ENCODE peak calls at places on chromosome 6, in nine cellular contexts. T is Calu3, E is GM23338, B is GM13977, D is GM12865, C is PC-9, U is endothelial cell, V is upper lobe of right lung, F is GM10248. P is an unnamed sample.

GRCh38 chr6:167937948-167938911 is 59.2 kb upstream of the KIF25 start:
- DNase-seq in T (no peak), E (peak), B (no peak), D (no peak), C (no peak), U (no peak), V (no peak), F (no peak), P (no peak)

GRCh38 chr6:150078788-150079187 is 9.9 kb upstream of the ULBP3 start:
- DNase-seq in T (no peak), E (no peak), B (no peak), D (no peak), C (peak), U (no peak), V (no peak), F (no peak), P (no peak)

GRCh38 chr6:17971128-17972073 is 16.0 kb downstream of the KIF13A start:
- DNase-seq in T (no peak), E (no peak), B (no peak), D (no peak), C (peak), U (no peak), V (no peak), F (no peak), P (no peak)

GRCh38 chr6:89050155-89050554 is 30.4 kb upstream of the PNRC1 start:
- DNase-seq in T (no peak), E (no peak), B (no peak), D (no peak), C (no peak), U (no peak), V (no peak), F (no peak), P (no peak)

GRCh38 chr6:89492025-89492640 is 59.2 kb downstream of the ANKRD6 start:
- DNase-seq in T (no peak), E (peak), B (no peak), D (no peak), C (no peak), U (no peak), V (no peak), F (no peak), P (no peak)

GRCh38 chr6:168123165-168123911 is 44.3 kb upstream of the FRMD1 start:
- DNase-seq in T (no peak), E (no peak), B (peak), D (no peak), C (no peak), U (no peak), V (no peak), F (no peak), P (no peak)

GRCh38 chr6:117482240-117483003 is at the start of gene DCBLD1:
- DNase-seq in T (peak), E (peak), B (peak), D (peak), C (peak), U (peak), V (peak), F (peak), P (peak)

GRCh38 chr6:134551245-134551960 is 233.5 kb upstream of the SGK1 start:
- DNase-seq in T (no peak), E (no peak), B (no peak), D (no peak), C (no peak), U (no peak), V (no peak), F (no peak), P (no peak)

GRCh38 chr6:160188773-160189172 is 67.2 kb downstream of the SLC22A1 start:
- DNase-seq in T (no peak), E (no peak), B (no peak), D (no peak), C (no peak), U (no peak), V (no peak), F (no peak), P (no peak)

GRCh38 chr6:84417261-84417660 is 189.8 kb upstream of the CEP162 start:
- DNase-seq in T (no peak), E (no peak), B (no peak), D (no peak), C (no peak), U (no peak), V (no peak), F (no peak), P (no peak)

GRCh38 chr6:148761532-148761951 is 14.7 kb downstream of the UST start:
- DNase-seq in T (no peak), E (no peak), B (no peak), D (no peak), C (peak), U (no peak), V (peak), F (no peak), P (peak)

GRCh38 chr6:126056355-126057004 is 70.1 kb downstream of the TRMT11 start:
- DNase-seq in T (no peak), E (peak), B (no peak), D (no peak), C (no peak), U (no peak), V (no peak), F (no peak), P (no peak)

GRCh38 chr6:29992792-29993191 is 50.5 kb downstream of the HLA-A start:
- DNase-seq in T (no peak), E (no peak), B (no peak), D (no peak), C (no peak), U (no peak), V (no peak), F (no peak), P (no peak)

GRCh38 chr6:90375681-90376439 is 79.2 kb upstream of the BACH2 start:
- DNase-seq in T (no peak), E (no peak), B (no peak), D (no peak), C (no peak), U (no peak), V (no peak), F (no peak), P (no peak)

GRCh38 chr6:166553563-166554271 is 32.8 kb downstream of the RAMACL start:
- DNase-seq in T (no peak), E (no peak), B (no peak), D (no peak), C (no peak), U (no peak), V (no peak), F (no peak), P (no peak)

DNA sequence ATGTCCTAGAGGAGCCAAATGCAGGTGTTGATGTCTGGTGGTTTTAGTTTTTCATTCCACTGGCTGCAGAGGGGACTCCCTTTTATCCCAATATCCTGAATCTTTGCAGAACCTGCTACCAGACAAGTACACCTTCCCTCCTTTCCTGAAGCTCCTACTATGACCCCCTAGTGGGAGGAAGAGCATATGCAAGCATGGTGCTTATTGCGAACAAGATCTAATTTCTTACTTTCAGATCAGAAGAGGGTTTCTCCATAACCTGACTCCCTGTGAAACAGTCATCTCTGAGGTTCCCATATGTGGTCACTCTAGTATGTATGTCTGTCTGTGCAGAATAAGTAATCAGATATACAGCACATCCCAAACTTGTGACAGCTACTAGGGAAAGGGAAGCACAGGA is 277.2 kb downstream of the ARHGAP18 start:
- DNase-seq in T (no peak), E (peak), B (no peak), D (no peak), C (no peak), U (no peak), V (no peak), F (no peak), P (no peak)
- TF ChIP-seq CTCF in T (peak), E (peak), B (peak), D (peak), C (peak), U (no peak), V (no peak), F (no peak), P (no peak)

GRCh38 chr6:47690791-47691190 is 7.6 kb upstream of the ADGRF4 start:
- DNase-seq in T (no peak), E (no peak), B (no peak), D (no peak), C (no peak), U (no peak), V (no peak), F (no peak), P (no peak)

GRCh38 chr6:47687432-47687831 is 10.9 kb upstream of the ADGRF4 start:
- DNase-seq in T (no peak), E (no peak), B (no peak), D (no peak), C (no peak), U (no peak), V (no peak), F (no peak), P (no peak)

GRCh38 chr6:47690209-47690608 is 8.2 kb upstream of the ADGRF4 start:
- DNase-seq in T (no peak), E (peak), B (no peak), D (no peak), C (no peak), U (no peak), V (no peak), F (no peak), P (no peak)
- TF ChIP-seq CTCF in T (no peak), E (no peak), B (no peak), D (no peak), C (peak), U (no peak), V (no peak), F (no peak), P (no peak)

GRCh38 chr6:110683236-110683635 is 132.0 kb downstream of the CDK19 start:
- DNase-seq in T (no peak), E (no peak), B (no peak), D (no peak), C (no peak), U (no peak), V (no peak), F (no peak), P (no peak)

GRCh38 chr6:110687326-110687725 is 127.9 kb downstream of the CDK19 start:
- DNase-seq in T (no peak), E (no peak), B (no peak), D (no peak), C (no peak), U (no peak), V (no peak), F (no peak), P (no peak)

GRCh38 chr6:110682460-110682853 is 132.8 kb downstream of the CDK19 start:
- DNase-seq in T (peak), E (peak), B (peak), D (peak), C (peak), U (peak), V (no peak), F (peak), P (peak)

DNA sequence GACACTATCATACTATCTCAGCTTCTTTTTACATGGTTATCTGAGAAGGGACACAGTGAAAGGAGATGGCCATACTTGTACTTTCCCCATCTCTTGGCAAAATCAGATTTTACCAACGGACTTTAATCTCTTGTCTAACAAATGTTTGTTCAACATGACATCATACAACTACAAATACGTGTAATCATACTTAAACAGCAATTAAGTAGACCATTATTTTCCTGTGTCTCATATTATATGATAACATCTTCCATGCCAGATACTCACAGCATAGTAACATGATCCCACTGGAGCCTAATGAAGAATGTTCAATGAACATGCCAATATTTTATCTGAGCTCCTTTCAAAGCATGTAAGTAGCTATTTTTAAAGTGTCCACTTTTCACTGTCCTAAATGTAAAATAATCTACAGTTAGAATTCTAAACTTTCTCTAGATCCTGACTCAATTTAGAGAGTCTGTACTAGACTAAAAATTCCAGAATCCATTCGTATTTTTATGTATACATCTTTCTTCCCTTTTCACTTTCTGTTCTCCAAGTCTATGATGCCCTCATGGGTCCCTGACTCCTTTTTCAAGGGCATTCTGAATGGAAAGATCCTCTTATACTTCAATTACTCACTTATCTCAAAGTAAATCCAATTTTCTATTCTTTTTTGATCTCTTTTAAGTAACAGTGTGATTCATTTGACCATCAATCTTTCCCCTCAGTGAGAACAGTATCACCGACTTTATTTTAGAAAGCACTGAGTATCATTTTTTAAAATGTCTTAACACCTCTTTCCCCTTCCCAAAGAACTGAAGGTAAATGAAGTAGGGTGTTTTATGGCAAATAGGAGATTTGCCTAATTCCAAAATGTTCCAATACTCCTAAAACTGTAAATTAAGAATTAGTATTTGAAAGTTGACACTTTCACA is 133.5 kb downstream of the CDK19 start:
- DNase-seq in T (no peak), E (no peak), B (no peak), D (no peak), C (no peak), U (no peak), V (no peak), F (no peak), P (no peak)
- TF ChIP-seq CTCF in T (no peak), E (no peak), B (no peak), D (no peak), C (no peak), U (no peak), V (no peak), F (no peak), P (no peak)

GRCh38 chr6:75568100-75568499 is 33.6 kb upstream of the SENP6 start:
- DNase-seq in T (no peak), E (no peak), B (no peak), D (no peak), C (no peak), U (no peak), V (no peak), F (no peak), P (no peak)
- TF ChIP-seq CTCF in T (no peak), E (no peak), B (no peak), D (no peak), C (no peak), U (no peak), V (no peak), F (no peak), P (no peak)

GRCh38 chr6:15922510-15923307 is 206.2 kb upstream of the MYLIP start:
- DNase-seq in T (no peak), E (no peak), B (no peak), D (no peak), C (no peak), U (no peak), V (no peak), F (no peak), P (no peak)

GRCh38 chr6:15927531-15928230 is 201.2 kb upstream of the MYLIP start:
- DNase-seq in T (no peak), E (no peak), B (no peak), D (no peak), C (no peak), U (no peak), V (no peak), F (no peak), P (no peak)

GRCh38 chr6:15926256-15926655 is 202.6 kb upstream of the MYLIP start:
- DNase-seq in T (no peak), E (no peak), B (no peak), D (no peak), C (no peak), U (no peak), V (no peak), F (no peak), P (no peak)

GRCh38 chr6:15921243-15921642 is 207.6 kb upstream of the MYLIP start:
- DNase-seq in T (no peak), E (no peak), B (no peak), D (no peak), C (no peak), U (no peak), V (no peak), F (no peak), P (no peak)

DNA sequence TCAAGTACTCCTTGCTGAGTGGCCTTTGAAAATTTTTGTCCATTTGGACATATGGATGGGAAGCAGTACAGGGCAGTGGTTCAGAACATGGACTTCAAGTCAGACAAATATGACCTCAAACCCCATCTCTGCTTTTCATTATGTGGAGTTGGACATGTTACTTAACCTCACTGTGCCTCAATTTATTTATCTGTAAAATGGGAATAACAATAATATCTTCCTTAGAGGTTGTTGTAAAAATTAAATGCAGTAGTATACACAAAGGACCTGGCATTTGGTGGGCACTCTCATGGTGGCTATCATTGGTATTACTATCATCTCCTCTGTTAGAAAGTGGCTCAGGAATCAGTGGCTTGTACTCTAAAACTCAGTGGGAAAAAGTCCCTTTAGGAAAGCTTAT is 204.0 kb upstream of the MYLIP start:
- DNase-seq in T (no peak), E (no peak), B (no peak), D (no peak), C (no peak), U (no peak), V (no peak), F (no peak), P (no peak)
- TF ChIP-seq CTCF in T (no peak), E (no peak), B (no peak), D (no peak), C (no peak), U (no peak), V (no peak), F (no peak), P (no peak)

DNA sequence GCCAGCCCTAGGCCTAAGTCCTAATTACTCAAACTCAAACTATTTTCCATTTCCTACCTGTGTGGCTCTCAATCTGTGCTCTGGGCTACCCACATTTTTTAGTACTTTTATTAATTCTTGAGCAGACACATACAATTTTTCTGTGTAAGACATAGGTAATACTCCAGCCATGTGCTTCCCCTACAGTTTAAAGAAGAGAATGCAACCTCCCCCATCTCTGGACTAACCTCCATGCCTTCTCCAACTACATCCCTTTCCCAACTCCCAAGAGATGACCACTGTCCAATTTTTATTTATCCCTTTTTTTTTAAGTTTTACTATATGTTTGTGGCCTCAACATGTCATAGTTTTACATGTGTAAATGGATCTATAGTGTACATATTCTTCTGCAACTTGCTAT is 5.8 kb downstream of the HMGN4 start:
- DNase-seq in T (no peak), E (no peak), B (no peak), D (peak), C (no peak), U (no peak), V (no peak), F (no peak), P (no peak)
- TF ChIP-seq CTCF in T (peak), E (peak), B (peak), D (peak), C (peak), U (no peak), V (peak), F (peak), P (peak)

DNA sequence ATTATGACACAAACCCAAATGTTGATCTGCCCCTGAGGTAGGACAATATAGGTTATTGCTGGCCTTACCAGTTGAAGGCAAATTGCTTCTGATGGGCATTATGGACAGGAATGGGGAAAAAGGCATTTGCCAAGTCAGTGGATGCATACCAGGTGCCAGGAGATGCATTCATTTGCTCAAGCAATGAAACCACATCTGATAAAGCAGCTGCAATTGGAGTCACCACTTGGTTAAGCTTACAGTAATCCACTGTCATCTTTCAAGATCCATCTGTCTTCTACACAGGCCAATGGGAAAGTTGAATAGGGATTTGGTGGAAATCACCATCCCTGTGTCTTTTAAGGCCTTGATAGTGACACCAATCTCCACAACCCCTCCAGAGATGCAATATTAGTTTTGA is 648.6 kb downstream of the COL12A1 start:
- DNase-seq in T (no peak), E (no peak), B (no peak), D (no peak), C (no peak), U (no peak), V (no peak), F (no peak), P (no peak)
- TF ChIP-seq CTCF in T (no peak), E (no peak), B (no peak), D (no peak), C (no peak), U (no peak), V (no peak), F (no peak), P (no peak)

P was measured in activated CD8-positive, alpha-beta T cell treated with anti-CD3 and anti-CD28 coated beads for 36 hours.